ENCODE peak calls at places on chromosomes 5 and 9, in six cellular contexts. J, U, E, D, T and L are unnamed samples.

GRCh38 chr9:136787690-136788400 is 3.3 kb upstream of the TMEM141 start:
- DNase-seq in J (no peak), T (no peak), D (no peak), U (peak), E (peak), L (peak)

GRCh38 chr5:141420855-141421488 is at the start of gene PCDHGA11:
- DNase-seq in E (peak), J (no peak), U (peak), D (no peak), T (no peak), L (peak)

GRCh38 chr5:115507682-115508081 is 36.9 kb downstream of the FEM1C start:
- DNase-seq in T (no peak), J (peak), D (peak), U (no peak), E (no peak), L (no peak)

GRCh38 chr5:36733183-36733582 is 126.8 kb downstream of the SLC1A3 start:
- DNase-seq in D (no peak), T (no peak), E (peak), U (no peak), J (no peak), L (peak)

GRCh38 chr5:31569065-31569464 is 37.0 kb downstream of the C5orf22 start:
- DNase-seq in T (no peak), D (no peak), E (no peak), J (no peak), U (no peak), L (no peak)

GRCh38 chr5:10194083-10194482 is 55.6 kb downstream of the ATPSCKMT start:
- DNase-seq in T (no peak), E (no peak), D (no peak), U (no peak), J (no peak), L (no peak)

GRCh38 chr5:149962040-149962439 is 1.5 kb downstream of the SLC26A2 start:
- DNase-seq in J (peak), E (peak), D (no peak), T (no peak), U (no peak), L (peak)

GRCh38 chr5:73112359-73112758 is 8.0 kb upstream of the TMEM171 start:
- DNase-seq in U (no peak), T (no peak), D (no peak), J (no peak), E (no peak), L (no peak)

GRCh38 chr5:12316812-12317211 is 412.6 kb upstream of the CTNND2 start:
- DNase-seq in U (no peak), T (no peak), E (peak), J (no peak), D (no peak), L (peak)

GRCh38 chr9:4844439-4844838 is 51.7 kb downstream of the RCL1 start:
- DNase-seq in T (no peak), J (no peak), D (no peak), E (no peak), U (peak), L (no peak)

GRCh38 chr9:127583605-127584053 is 28.4 kb upstream of the STXBP1 start:
- DNase-seq in U (no peak), T (no peak), E (peak), J (no peak), D (no peak), L (peak)

GRCh38 chr5:16431482-16431881 is 34.1 kb downstream of the ZNF622 start:
- DNase-seq in E (no peak), J (no peak), D (no peak), U (no peak), T (no peak), L (no peak)

GRCh38 chr5:32074401-32074800 is 99.7 kb downstream of the GOLPH3 start:
- DNase-seq in D (no peak), T (peak), J (no peak), E (no peak), U (peak), L (no peak)

GRCh38 chr5:141412853-141413539 is at the start of gene PCDHGA10:
- DNase-seq in T (no peak), E (peak), D (no peak), U (peak), J (no peak), L (peak)

GRCh38 chr9:122015165-122015821 is 77.8 kb downstream of the TTLL11 start:
- DNase-seq in J (no peak), U (no peak), D (no peak), E (no peak), T (no peak), L (no peak)

GRCh38 chr5:159001247-159001646 is 98.5 kb downstream of the EBF1 start:
- DNase-seq in U (no peak), T (no peak), D (no peak), E (no peak), J (no peak), L (no peak)

GRCh38 chr5:179558912-179559279 is 8.5 kb downstream of the RUFY1 start:
- DNase-seq in U (no peak), D (no peak), T (no peak), J (no peak), E (no peak), L (peak)

GRCh38 chr5:178793156-178793555 is 62.7 kb upstream of the ZNF354A start:
- DNase-seq in J (no peak), E (peak), T (no peak), D (no peak), U (peak), L (peak)

GRCh38 chr5:105392710-105393149 is 1830.1 kb upstream of the NUDT12 start:
- DNase-seq in D (no peak), U (no peak), J (no peak), T (no peak), E (no peak), L (no peak)
- H3K4me3 ChIP-seq in D (no peak), U (no peak), J (no peak), T (no peak), E (no peak), L (no peak)

GRCh38 chr5:74393943-74394342 is 246.6 kb downstream of the ENC1 start:
- DNase-seq in T (no peak), J (no peak), E (no peak), U (no peak), D (no peak), L (no peak)

GRCh38 chr5:74392698-74393431 is 247.7 kb downstream of the ENC1 start:
- DNase-seq in T (no peak), D (no peak), J (no peak), E (peak), U (no peak), L (peak)

GRCh38 chr5:74396913-74397606 is 243.5 kb downstream of the ENC1 start:
- DNase-seq in D (no peak), E (no peak), U (no peak), T (no peak), J (no peak), L (no peak)

GRCh38 chr5:74394543-74394923 is 246.0 kb downstream of the ENC1 start:
- DNase-seq in E (no peak), D (no peak), T (no peak), J (no peak), U (no peak), L (no peak)

DNA sequence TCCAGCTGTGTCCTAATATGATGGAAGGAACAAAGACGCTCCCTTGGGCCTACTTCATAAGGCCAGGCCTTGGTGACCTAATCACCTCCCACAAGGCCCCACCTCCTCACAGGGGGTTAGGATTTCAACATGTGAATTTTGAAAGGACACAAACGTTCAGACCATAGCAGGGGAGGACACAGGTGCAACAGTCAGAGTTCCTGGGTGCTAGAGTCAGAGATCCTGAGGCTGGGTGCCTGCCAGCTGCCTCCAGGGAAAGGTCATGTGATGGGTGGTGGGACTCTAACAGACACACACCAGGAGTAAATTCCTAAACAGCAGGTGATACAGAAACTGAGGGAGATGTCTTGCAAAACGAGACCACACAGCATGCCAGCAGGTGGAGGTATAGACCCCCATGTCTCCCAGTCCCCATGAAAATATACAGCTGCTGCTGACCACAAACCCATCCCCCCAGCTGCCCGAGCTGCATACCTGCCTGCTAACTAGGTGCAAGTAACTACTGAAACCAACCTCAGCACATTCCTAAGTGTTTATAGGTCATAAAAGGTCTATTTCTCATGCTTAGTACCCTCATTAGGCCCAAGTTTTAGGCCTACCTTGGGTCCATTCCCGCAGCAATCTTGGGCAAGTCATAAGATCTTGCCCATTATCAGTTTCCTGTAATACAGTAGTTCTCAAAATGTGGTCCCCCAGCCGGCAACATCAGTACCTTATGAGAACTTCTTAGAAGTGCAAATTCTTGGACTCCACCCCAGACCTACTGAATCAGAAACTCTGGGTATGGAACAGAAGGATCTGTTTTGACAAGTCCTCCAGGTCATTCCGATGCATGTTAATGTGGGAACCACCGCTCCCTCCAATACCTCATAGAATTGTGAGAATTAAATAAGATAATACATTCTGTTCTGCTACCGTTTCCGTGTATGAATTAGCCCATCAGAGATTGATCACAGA is 245.3 kb downstream of the ENC1 start:
- DNase-seq in D (no peak), U (peak), J (no peak), E (peak), T (no peak), L (peak)
- TF ChIP-seq CTCF in D (no peak), U (peak), J (no peak), E (peak), T (no peak), L (peak)

GRCh38 chr5:139392324-139392677 is 2.6 kb upstream of the MZB1 start:
- DNase-seq in T (no peak), J (no peak), U (no peak), E (no peak), D (no peak), L (no peak)
- H3K4me3 ChIP-seq in T (no peak), J (peak), U (no peak), E (peak), D (peak), L (peak)

GRCh38 chr5:134004626-134005414 is at the start of gene VDAC1:
- DNase-seq in D (peak), J (peak), T (peak), E (peak), U (peak), L (peak)
- TF ChIP-seq CTCF in D (peak), J (no peak), T (no peak), E (no peak), U (no peak), L (no peak)

DNA sequence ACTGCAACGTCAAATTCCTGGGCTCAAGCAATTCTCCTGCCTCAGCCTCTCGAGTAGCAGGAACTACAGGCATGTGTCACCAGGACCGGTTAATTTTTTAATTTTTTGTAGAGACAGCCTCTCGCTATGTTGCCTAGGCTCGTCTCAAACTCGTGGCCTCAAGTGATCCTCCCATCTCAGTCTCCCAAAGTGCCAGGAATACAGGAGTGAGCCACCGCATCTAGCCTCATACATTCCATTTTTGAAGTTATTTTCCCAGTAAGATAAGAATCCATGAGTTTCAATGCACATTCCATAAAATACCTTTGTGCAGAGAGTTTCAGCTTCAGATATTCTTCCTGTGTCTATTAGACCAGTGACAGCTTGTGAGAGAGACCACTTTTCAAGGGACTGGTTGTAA is 70.4 kb downstream of the SKIC3 start:
- DNase-seq in D (no peak), U (no peak), T (no peak), E (no peak), J (no peak), L (no peak)
- H3K4me3 ChIP-seq in D (no peak), U (no peak), T (no peak), E (no peak), J (no peak), L (no peak)

GRCh38 chr5:170221319-170221718 is 11.5 kb upstream of the C5orf58 start:
- DNase-seq in T (no peak), J (no peak), D (no peak), E (no peak), U (no peak), L (no peak)
- TF ChIP-seq CTCF in T (no peak), J (no peak), D (no peak), E (no peak), U (no peak), L (no peak)

GRCh38 chr5:124732891-124733670 is 13.4 kb downstream of the ZNF608 start:
- DNase-seq in E (no peak), T (no peak), D (no peak), U (no peak), J (no peak), L (no peak)

GRCh38 chr5:124730381-124730780 is 16.1 kb downstream of the ZNF608 start:
- DNase-seq in D (no peak), E (no peak), T (no peak), J (no peak), U (no peak), L (no peak)

GRCh38 chr5:124734574-124735168 is 11.8 kb downstream of the ZNF608 start:
- DNase-seq in E (no peak), D (no peak), J (no peak), T (no peak), U (no peak), L (no peak)

GRCh38 chr5:124729687-124730359 is 16.6 kb downstream of the ZNF608 start:
- DNase-seq in E (no peak), U (no peak), J (no peak), T (no peak), D (no peak), L (no peak)

GRCh38 chr5:124732349-124732875 is 14.0 kb downstream of the ZNF608 start:
- DNase-seq in E (no peak), T (no peak), D (no peak), U (no peak), J (no peak), L (no peak)
- H3K4me3 ChIP-seq in E (no peak), T (no peak), D (no peak), U (no peak), J (no peak), L (no peak)